ENCODE peak calls at places on chromosome 5, in five cellular contexts. Y is H1, F is HCT116, I is GM12878, K is HepG2. Z is an unnamed sample.
A peak's percentile ranks its signal among the peaks of the same experiment; 100 is the strongest.

GRCh38 chr5:138605254-138605972 is 30.2 kb upstream of the HSPA9 start:
- DNase-seq in Y (no peak), F (no peak), I (peak; percentile 38), K (no peak), Z (no peak)

GRCh38 chr5:61333351-61334223 is 1.5 kb downstream of the ZSWIM6 start:
- DNase-seq in Y (peak; percentile 64), F (no peak), I (no peak), K (no peak), Z (no peak)

GRCh38 chr5:105392122-105392709 is 1829.6 kb upstream of the NUDT12 start:
- DNase-seq in Y (no peak), F (peak; percentile 7), I (no peak), K (peak; percentile 2), Z (no peak)

GRCh38 chr5:150522504-150523464 is 14.9 kb downstream of the NDST1 start:
- DNase-seq in Y (no peak), F (no peak), I (no peak), K (peak; percentile 98), Z (no peak)

GRCh38 chr5:159907689-159908088 is 8.6 kb upstream of the ADRA1B start:
- DNase-seq in Y (no peak), F (no peak), I (no peak), K (no peak), Z (no peak)

GRCh38 chr5:66442951-66443445 is 153.2 kb upstream of the MAST4 start:
- DNase-seq in Y (no peak), F (no peak), I (no peak), K (no peak), Z (no peak)

GRCh38 chr5:108687599-108688220 is 60.0 kb upstream of the FER start:
- DNase-seq in Y (no peak), F (no peak), I (no peak), K (no peak), Z (no peak)

GRCh38 chr5:181052928-181053759 is 13.1 kb downstream of the BTNL9 start:
- DNase-seq in Y (peak; percentile 70), F (no peak), I (no peak), K (no peak), Z (no peak)

GRCh38 chr5:14595189-14595588 is 13.6 kb downstream of the OTULINL start:
- DNase-seq in Y (no peak), F (no peak), I (peak; percentile 48), K (no peak), Z (no peak)

GRCh38 chr5:36661446-36662220 is 55.2 kb downstream of the SLC1A3 start:
- DNase-seq in Y (no peak), F (no peak), I (no peak), K (no peak), Z (no peak)

GRCh38 chr5:103120607-103121200 is 603 bp downstream of the PPIP5K2 start:
- DNase-seq in Y (no peak), F (no peak), I (no peak), K (peak; percentile 1), Z (no peak)

GRCh38 chr5:106290841-106291240 is 1379.9 kb downstream of the EFNA5 start:
- DNase-seq in Y (no peak), F (no peak), I (no peak), K (no peak), Z (no peak)

GRCh38 chr5:8474569-8474930 is 605.6 kb downstream of the MTRR start:
- DNase-seq in Y (no peak), F (no peak), I (no peak), K (no peak), Z (no peak)

GRCh38 chr5:14071433-14071832 is 71.7 kb upstream of the TRIO start:
- DNase-seq in Y (no peak), F (no peak), I (no peak), K (no peak), Z (no peak)

GRCh38 chr5:148455055-148455675 is 71.4 kb downstream of the FBXO38 start:
- DNase-seq in Y (no peak), F (no peak), I (no peak), K (no peak), Z (no peak)

GRCh38 chr5:80399553-80400239 is 8.2 kb upstream of the ZFYVE16 start:
- DNase-seq in Y (no peak), F (no peak), I (peak; percentile 43), K (peak; percentile 11), Z (peak; percentile 39)

GRCh38 chr5:66757219-66757833 is 161.1 kb downstream of the MAST4 start:
- DNase-seq in Y (no peak), F (peak; percentile 18), I (no peak), K (peak; percentile 20), Z (peak; percentile 28)

GRCh38 chr5:33501899-33502298 is 61.1 kb downstream of the TARS1 start:
- DNase-seq in Y (no peak), F (no peak), I (no peak), K (no peak), Z (no peak)

GRCh38 chr5:5665225-5666075 is 243.0 kb downstream of the ICE1 start:
- DNase-seq in Y (no peak), F (peak; percentile 27), I (no peak), K (no peak), Z (no peak)

GRCh38 chr5:149604321-149604720 is 23.0 kb downstream of the ARHGEF37 start:
- DNase-seq in Y (no peak), F (no peak), I (no peak), K (no peak), Z (no peak)

GRCh38 chr5:137496919-137497318 is 2.2 kb downstream of the SPOCK1 start:
- DNase-seq in Y (no peak), F (no peak), I (no peak), K (no peak), Z (no peak)

GRCh38 chr5:32428426-32428825 is 16.1 kb downstream of the ZFR start:
- DNase-seq in Y (no peak), F (no peak), I (no peak), K (no peak), Z (no peak)

GRCh38 chr5:93589812-93590215 is 6.8 kb downstream of the NR2F1 start:
- DNase-seq in Y (no peak), F (no peak), I (no peak), K (no peak), Z (no peak)

GRCh38 chr5:115685966-115686691 is 60.3 kb upstream of the TMED7 start:
- DNase-seq in Y (no peak), F (no peak), I (no peak), K (no peak), Z (no peak)

GRCh38 chr5:173753307-173754168 is 134.6 kb upstream of the CPEB4 start:
- DNase-seq in Y (peak; percentile 68), F (no peak), I (no peak), K (peak; percentile 82), Z (no peak)

GRCh38 chr5:18745988-18746615 is 1111.8 kb downstream of the TAF11L14 start:
- DNase-seq in Y (no peak), F (no peak), I (peak; percentile 89), K (peak; percentile 45), Z (peak; percentile 78)

GRCh38 chr5:55868846-55869245 is 17.7 kb downstream of the IL31RA start:
- DNase-seq in Y (no peak), F (peak; percentile 82), I (no peak), K (peak; percentile 19), Z (peak; percentile 98)

DNA sequence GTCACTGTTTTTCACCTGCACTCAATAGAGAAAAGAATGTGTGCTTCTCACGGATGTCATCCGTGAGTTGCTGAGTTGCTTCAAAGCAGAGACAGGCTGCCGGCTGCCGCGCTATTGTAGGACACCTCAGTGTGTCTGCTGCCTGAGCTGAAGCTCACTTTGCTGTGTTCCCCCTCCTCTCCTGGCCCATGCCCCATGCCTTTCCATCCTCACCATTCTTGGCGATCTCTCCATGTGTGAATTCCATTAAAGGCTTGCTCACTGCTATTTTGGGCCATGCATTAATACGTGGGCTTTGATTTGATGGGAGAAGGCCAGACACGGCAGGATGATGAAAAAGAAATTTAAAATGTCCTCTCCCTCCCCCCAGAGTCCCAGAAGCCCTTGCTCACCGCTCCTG is 14.5 kb downstream of the ADAM19 start:
- DNase-seq in Y (no peak), F (no peak), I (no peak), K (no peak), Z (no peak)
- TF ChIP-seq SIN3A in Y (no peak), F (no peak), I (no peak), K (no peak), Z (no peak)

DNA sequence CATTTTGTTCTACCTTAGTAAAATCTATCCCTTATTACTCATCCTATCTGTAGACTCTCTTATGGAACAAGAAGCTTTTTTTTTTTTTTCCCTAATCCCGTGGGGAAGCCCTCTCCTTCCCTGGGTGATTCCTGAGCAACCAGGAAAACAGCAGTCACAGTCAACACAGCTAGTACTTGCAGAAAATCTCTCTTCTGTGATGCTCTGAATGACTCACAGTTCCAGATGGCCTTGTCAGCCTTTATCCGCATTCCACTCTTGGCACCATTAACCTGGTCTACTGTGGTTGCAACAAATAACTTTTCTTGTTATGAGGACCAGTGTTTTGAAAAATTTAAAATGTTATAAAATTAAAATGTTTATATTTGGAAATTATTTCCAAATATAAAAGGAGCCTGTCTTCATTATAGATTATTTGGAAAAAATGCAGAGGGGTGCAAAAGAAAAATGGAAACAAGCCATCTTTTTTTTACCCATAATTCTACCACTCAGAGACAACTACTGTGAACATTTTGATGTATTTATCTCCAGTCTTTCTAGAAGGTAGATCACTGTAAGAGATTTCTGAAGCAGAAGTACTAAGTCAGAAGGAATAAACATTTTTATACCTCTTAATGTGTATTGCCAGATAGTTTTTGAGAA is 486.7 kb downstream of the RAB3C start:
- DNase-seq in Y (no peak), F (no peak), I (no peak), K (peak; percentile 68), Z (no peak)
- H3K4me1 ChIP-seq in Y (no peaks in the 10 kb centered on the region), F (no peaks in the 10 kb centered on the region), I (no peaks in the 10 kb centered on the region), K (peaks cover 52% of the 10 kb centered on the region), Z (no peaks in the 10 kb centered on the region)

DNA sequence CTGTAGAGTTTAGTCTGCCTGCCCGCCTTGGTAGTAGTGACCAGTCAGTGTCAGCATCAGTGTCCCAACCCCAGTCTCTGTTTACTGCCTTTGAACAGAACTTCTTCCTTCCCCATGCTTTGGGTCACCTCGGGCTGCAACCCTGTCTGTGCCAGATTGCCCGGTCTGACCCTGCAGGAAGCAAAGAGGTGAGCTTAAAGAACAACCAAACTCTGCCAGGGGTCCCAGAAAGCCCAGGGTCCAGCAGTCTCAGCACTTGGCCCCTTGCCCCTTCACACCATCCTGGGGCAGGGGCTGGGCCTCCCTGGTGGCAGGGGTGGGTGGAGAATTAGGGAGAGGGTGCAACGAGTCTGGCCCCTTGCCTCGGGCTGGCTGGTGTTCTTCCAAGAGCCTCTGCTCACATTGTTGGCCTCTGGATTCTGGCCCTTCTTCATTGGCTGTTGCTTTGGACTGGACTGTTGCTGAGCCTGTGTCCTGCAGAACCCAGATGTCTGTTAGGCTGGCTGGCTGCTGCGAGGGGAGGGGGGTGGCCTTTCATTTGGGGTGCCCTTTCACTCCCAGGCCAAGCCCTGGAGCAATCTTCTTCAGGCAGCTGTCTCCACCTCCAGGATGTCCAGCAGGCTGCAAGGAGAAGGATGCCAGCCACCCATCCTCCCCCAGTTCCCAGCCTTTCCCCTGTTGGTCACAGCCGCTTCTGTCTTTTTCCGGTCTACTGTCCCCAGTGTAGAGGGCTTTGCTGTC is 51.2 kb downstream of the SAR1B start:
- DNase-seq in Y (no peak), F (no peak), I (no peak), K (no peak), Z (no peak)
- TF ChIP-seq CTCF in Y (no peak), F (no peak), I (peak; percentile 27), K (no peak), Z (no peak)

GRCh38 chr5:141525659-141526058 is 36.8 kb downstream of the PCDHGC5 start:
- DNase-seq in Y (no peak), F (no peak), I (no peak), K (peak; percentile 13), Z (no peak)

GRCh38 chr5:141521244-141521781 is 32.4 kb downstream of the PCDHGC5 start:
- DNase-seq in Y (no peak), F (peak; percentile 98), I (no peak), K (peak; percentile 81), Z (peak; percentile 97)

GRCh38 chr5:141523991-141524390 is 35.1 kb downstream of the PCDHGC5 start:
- DNase-seq in Y (no peak), F (no peak), I (no peak), K (no peak), Z (no peak)

GRCh38 chr5:141522301-141522700 is 33.4 kb downstream of the PCDHGC5 start:
- DNase-seq in Y (no peak), F (no peak), I (no peak), K (no peak), Z (no peak)

GRCh38 chr5:141524604-141525597 is 36.0 kb downstream of the PCDHGC5 start:
- DNase-seq in Y (peak; percentile 90), F (peak; percentile 88), I (no peak), K (peak; percentile 85), Z (peak; percentile 84)
- TF ChIP-seq SIN3A in Y (peak; percentile 89), F (no peak), I (no peak), K (no peak), Z (no peak)

Z was measured in Panc1.